ENCODE peak calls at places on chromosomes 3 and 15, in nine cellular contexts. D, G, B, C, A, F, Q, V and H are unnamed samples.

GRCh38 chr3:116087431-116087830 is 357.9 kb downstream of the LSAMP start:
- DNase-seq in B (no peak), C (no peak), Q (no peak), V (no peak), F (peak; percentile 16), A (no peak), D (no peak), G (no peak), H (no peak)

GRCh38 chr3:46701211-46701939 is at the start of gene TMIE:
- DNase-seq in C (no peak), Q (peak; percentile 73), B (no peak), A (no peak), V (no peak), G (no peak), F (no peak), D (peak; percentile 20), H (no peak)

GRCh38 chr15:49134683-49135341 is 20.6 kb downstream of the COPS2 start:
- DNase-seq in G (no peak), D (no peak), B (no peak), F (no peak), Q (no peak), A (no peak), V (no peak), C (peak; percentile 59), H (no peak)

GRCh38 chr3:130014526-130014925 is 40.0 kb downstream of the TRH start:
- DNase-seq in Q (no peak), D (no peak), A (no peak), G (no peak), V (no peak), B (no peak), F (no peak), C (peak; percentile 48), H (no peak)

GRCh38 chr3:116474356-116475200 is 29.3 kb upstream of the LSAMP start:
- DNase-seq in C (peak; percentile 17), F (peak; percentile 15), G (no peak), Q (no peak), A (no peak), B (no peak), V (no peak), D (no peak), H (no peak)

GRCh38 chr3:100709840-100710235 is 544 bp downstream of the TFG start:
- DNase-seq in G (peak; percentile 39), A (peak; percentile 39), F (peak; percentile 54), Q (peak; percentile 87), B (peak; percentile 5), D (peak; percentile 32), V (peak; percentile 17), C (peak; percentile 20), H (no peak)

GRCh38 chr15:90829942-90830440 is 38.4 kb upstream of the FURIN start:
- DNase-seq in Q (no peak), B (no peak), C (no peak), A (peak; percentile 62), V (no peak), F (no peak), D (no peak), G (no peak), H (peak; percentile 93)

GRCh38 chr3:129824926-129825541 is 68.5 kb downstream of the TMCC1 start:
- DNase-seq in A (no peak), D (no peak), C (peak; percentile 58), G (peak; percentile 31), F (no peak), Q (no peak), B (no peak), V (peak; percentile 62), H (peak; percentile 33)

GRCh38 chr3:116069024-116069423 is 376.3 kb downstream of the LSAMP start:
- DNase-seq in V (no peak), C (no peak), G (no peak), F (no peak), A (no peak), B (no peak), Q (no peak), D (no peak), H (no peak)

GRCh38 chr3:69105320-69105719 is 17.1 kb downstream of the LMOD3 start:
- DNase-seq in G (no peak), A (no peak), C (no peak), F (no peak), Q (no peak), V (no peak), B (no peak), D (no peak), H (no peak)

GRCh38 chr3:42608586-42608985 is 8.1 kb downstream of the NKTR start:
- DNase-seq in V (no peak), C (peak; percentile 21), D (no peak), F (no peak), Q (no peak), B (no peak), G (no peak), A (no peak), H (no peak)

GRCh38 chr3:42601898-42602581 is 1.6 kb downstream of the NKTR start:
- DNase-seq in D (no peak), C (peak; percentile 22), G (no peak), V (peak; percentile 35), F (no peak), A (no peak), B (no peak), Q (no peak), H (no peak)

GRCh38 chr3:42600958-42601675 is 631 bp downstream of the NKTR start:
- DNase-seq in V (peak; percentile 51), F (peak; percentile 73), B (no peak), A (peak; percentile 73), Q (peak; percentile 91), G (peak; percentile 72), D (no peak), C (peak; percentile 65), H (peak; percentile 56)

GRCh38 chr3:42602961-42603360 is 2.5 kb downstream of the NKTR start:
- DNase-seq in D (no peak), V (no peak), F (no peak), A (no peak), B (no peak), Q (no peak), C (no peak), G (no peak), H (no peak)

DNA sequence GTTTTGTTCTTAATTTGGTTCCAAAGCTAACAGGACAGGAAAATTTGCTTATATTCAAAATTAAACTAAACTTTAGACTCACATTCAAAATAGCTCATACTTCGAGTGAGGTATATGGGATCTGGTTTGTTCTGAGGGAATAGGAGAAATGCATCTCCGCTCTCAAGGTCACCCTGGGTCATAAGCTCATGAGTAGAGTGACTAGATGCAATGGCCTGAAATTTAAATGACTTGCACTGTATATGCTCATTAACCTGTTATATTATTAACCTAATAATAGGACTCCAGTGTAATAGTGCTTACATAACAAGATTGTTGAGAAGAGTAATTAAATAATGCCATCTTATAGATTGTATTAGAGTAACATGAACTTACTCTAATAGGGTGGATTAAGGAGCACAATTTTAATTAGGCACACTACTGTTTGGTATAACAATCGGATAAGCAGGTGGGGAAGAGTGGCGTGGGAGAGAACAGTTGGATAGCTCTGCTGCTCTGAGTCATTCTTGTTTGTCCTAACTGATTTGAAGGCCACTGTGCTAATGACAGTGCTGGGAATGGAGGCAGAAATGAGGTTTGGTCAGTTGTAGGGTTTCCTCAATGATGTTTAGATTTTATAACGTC is 5.2 kb downstream of the NKTR start:
- DNase-seq in G (no peak), V (no peak), F (peak; percentile 52), B (no peak), Q (no peak), D (no peak), A (peak; percentile 54), C (no peak), H (no peak)
- H3K4me1 ChIP-seq in G (peaks cover 28% of the 10 kb centered on the region), V (peaks cover 14% of the 10 kb centered on the region), F (peaks cover 22% of the 10 kb centered on the region), B (peaks cover 32% of the 10 kb centered on the region), Q (peaks cover 11% of the 10 kb centered on the region), D (peaks cover 27% of the 10 kb centered on the region), A (peaks cover 54% of the 10 kb centered on the region), C (peaks cover 7% of the 10 kb centered on the region), H (peaks cover 8% of the 10 kb centered on the region)

GRCh38 chr3:45130476-45130875 is 15.7 kb downstream of the CDCP1 start:
- DNase-seq in B (no peak), C (no peak), D (no peak), V (no peak), G (no peak), Q (no peak), A (no peak), F (no peak), H (no peak)
- H3K4me1 ChIP-seq in B (no peaks in the 10 kb centered on the region), C (peaks cover 22% of the 10 kb centered on the region), D (peaks cover 3% of the 10 kb centered on the region), V (peaks cover 78% of the 10 kb centered on the region), G (peaks cover 11% of the 10 kb centered on the region), Q (peaks cover 4% of the 10 kb centered on the region), A (peaks cover 6% of the 10 kb centered on the region), F (peaks cover 2% of the 10 kb centered on the region), H (peaks cover 18% of the 10 kb centered on the region)

DNA sequence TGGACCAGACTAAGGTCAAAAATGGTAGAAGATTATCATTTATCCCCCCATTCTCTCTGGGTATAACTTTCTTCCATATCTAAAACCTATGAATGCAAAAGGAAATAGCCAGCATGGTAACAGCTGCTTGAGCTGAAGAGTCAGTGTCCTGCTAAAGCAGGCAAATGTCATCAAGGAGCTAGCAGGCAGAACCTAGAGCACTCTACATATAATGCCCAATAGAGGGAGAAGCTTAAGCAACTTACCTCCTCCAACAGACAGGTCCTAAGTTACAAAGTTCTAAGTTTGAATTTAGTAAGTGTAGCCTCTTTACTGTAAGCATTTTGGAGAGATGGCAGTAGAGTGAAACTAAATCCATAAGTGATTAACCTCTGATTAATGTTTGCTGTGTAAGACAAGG is 7.7 kb downstream of the RAF1 start:
- DNase-seq in G (no peak), Q (no peak), F (no peak), V (peak; percentile 6), C (no peak), B (no peak), A (no peak), D (no peak), H (no peak)
- H3K4me1 ChIP-seq in G (peaks cover 28% of the 10 kb centered on the region), Q (peaks cover 13% of the 10 kb centered on the region), F (peaks cover 30% of the 10 kb centered on the region), V (peaks cover 27% of the 10 kb centered on the region), C (peaks cover 13% of the 10 kb centered on the region), B (peaks cover 40% of the 10 kb centered on the region), A (peaks cover 63% of the 10 kb centered on the region), D (peaks cover 65% of the 10 kb centered on the region), H (peaks cover 31% of the 10 kb centered on the region)

GRCh38 chr3:30347679-30348216 is 258.7 kb upstream of the TGFBR2 start:
- DNase-seq in D (no peak), B (no peak), G (no peak), C (peak; percentile 92), Q (no peak), V (peak; percentile 96), A (no peak), F (no peak), H (peak; percentile 51)

GRCh38 chr3:30350901-30351300 is 255.5 kb upstream of the TGFBR2 start:
- DNase-seq in A (no peak), G (no peak), C (no peak), Q (no peak), D (no peak), F (no peak), V (no peak), B (no peak), H (no peak)

GRCh38 chr3:30352919-30353318 is 253.5 kb upstream of the TGFBR2 start:
- DNase-seq in V (no peak), C (no peak), G (no peak), B (no peak), D (no peak), A (no peak), Q (no peak), F (no peak), H (no peak)

GRCh38 chr3:30349507-30349906 is 256.9 kb upstream of the TGFBR2 start:
- DNase-seq in B (no peak), Q (no peak), C (no peak), G (no peak), F (no peak), V (no peak), A (no peak), D (no peak), H (no peak)

DNA sequence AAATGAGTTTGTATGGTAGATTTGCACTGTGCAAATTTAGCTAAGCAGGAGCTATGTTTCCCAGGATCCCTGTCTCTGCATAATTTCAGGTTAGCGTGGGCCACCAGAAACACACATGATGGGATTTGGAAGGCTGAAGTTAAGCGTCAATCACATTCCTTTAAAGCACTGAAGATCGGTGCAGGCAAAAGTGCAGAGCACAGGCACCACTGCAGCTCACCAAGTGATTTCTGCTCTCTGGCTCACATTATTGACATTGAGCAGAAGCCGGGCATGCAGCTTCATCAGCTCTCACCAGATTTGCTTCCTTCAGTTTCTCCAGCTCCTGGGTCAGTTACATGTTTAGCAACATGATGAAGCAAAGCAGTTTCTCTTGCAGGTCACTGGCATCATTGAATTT is 256.4 kb upstream of the TGFBR2 start:
- DNase-seq in D (no peak), G (no peak), F (no peak), Q (no peak), C (no peak), B (no peak), A (no peak), V (no peak), H (no peak)
- H3K4me1 ChIP-seq in D (peaks cover 41% of the 10 kb centered on the region), G (peaks cover 9% of the 10 kb centered on the region), F (peaks cover 16% of the 10 kb centered on the region), Q (no peaks in the 10 kb centered on the region), C (peaks cover 14% of the 10 kb centered on the region), B (peaks cover 73% of the 10 kb centered on the region), A (peaks cover 10% of the 10 kb centered on the region), V (peaks cover 89% of the 10 kb centered on the region), H (peaks cover 40% of the 10 kb centered on the region)